ENCODE peak calls at places on chromosomes 5 and 9, in ten cellular contexts. Y, T, N, F, E, A, L, R, H and J are unnamed samples.
A peak's percentile ranks its signal among the peaks of the same experiment; 100 is the strongest.

GRCh38 chr9:134560206-134560605 is 81.4 kb upstream of the COL5A1 start:
- DNase-seq in Y (peak; percentile 24), T (no peak), N (no peak), F (no peak), E (peak; percentile 2), A (peak; percentile 12), L (no peak), R (no peak), H (no peak), J (no peak)

GRCh38 chr5:124659798-124660197 is 86.6 kb downstream of the ZNF608 start:
- DNase-seq in Y (no peak), T (no peak), N (no peak), F (no peak), E (no peak), A (no peak), L (no peak), R (no peak), H (no peak), J (no peak)

GRCh38 chr5:59357421-59357977 is 536.0 kb downstream of the PDE4D start:
- DNase-seq in Y (no peak), T (no peak), N (no peak), F (peak; percentile 35), E (no peak), A (peak; percentile 81), L (peak; percentile 53), R (peak; percentile 52), H (no peak), J (no peak)

GRCh38 chr9:8683496-8683895 is 883.9 kb upstream of the DMAC1 start:
- DNase-seq in Y (no peak), T (no peak), N (no peak), F (no peak), E (no peak), A (no peak), L (no peak), R (no peak), H (no peak), J (no peak)

GRCh38 chr5:91998774-91999173 is 615.7 kb upstream of the ARRDC3 start:
- DNase-seq in Y (no peak), T (no peak), N (no peak), F (no peak), E (no peak), A (no peak), L (no peak), R (no peak), H (no peak), J (no peak)

GRCh38 chr9:113345165-113345564 is 4.2 kb upstream of the BSPRY start:
- DNase-seq in Y (no peak), T (no peak), N (no peak), F (no peak), E (no peak), A (no peak), L (no peak), R (no peak), H (no peak), J (no peak)

GRCh38 chr9:109101810-109102209 is 17.9 kb downstream of the TMEM245 start:
- DNase-seq in Y (no peak), T (peak; percentile 47), N (peak; percentile 91), F (no peak), E (no peak), A (no peak), L (no peak), R (peak; percentile 97), H (peak; percentile 37), J (no peak)

GRCh38 chr5:114361724-114362196 is at the start of gene KCNN2:
- DNase-seq in Y (peak; percentile 90), T (peak; percentile 4), N (peak; percentile 39), F (peak; percentile 85), E (peak; percentile 88), A (peak; percentile 97), L (peak; percentile 69), R (peak; percentile 57), H (no peak), J (no peak)

GRCh38 chr5:141521244-141521781 is 32.4 kb downstream of the PCDHGC5 start:
- DNase-seq in Y (no peak), T (peak; percentile 98), N (peak; percentile 99), F (no peak), E (no peak), A (no peak), L (no peak), R (peak; percentile 100), H (no peak), J (no peak)

GRCh38 chr5:129410488-129410887 is 49.6 kb upstream of the ADAMTS19 start:
- DNase-seq in Y (no peak), T (no peak), N (no peak), F (no peak), E (no peak), A (peak; percentile 84), L (no peak), R (no peak), H (no peak), J (no peak)

GRCh38 chr5:129413570-129413969 is 46.5 kb upstream of the ADAMTS19 start:
- DNase-seq in Y (no peak), T (no peak), N (no peak), F (no peak), E (no peak), A (no peak), L (no peak), R (no peak), H (no peak), J (no peak)

GRCh38 chr5:129412731-129413130 is 47.4 kb upstream of the ADAMTS19 start:
- DNase-seq in Y (no peak), T (no peak), N (no peak), F (no peak), E (no peak), A (no peak), L (no peak), R (no peak), H (no peak), J (no peak)
- H3K4me1 ChIP-seq in Y (no peaks in the 10 kb centered on the region), T (no peaks in the 10 kb centered on the region), N (no peaks in the 10 kb centered on the region), F (no peaks in the 10 kb centered on the region), E (no peaks in the 10 kb centered on the region), A (no peaks in the 10 kb centered on the region), L (no peaks in the 10 kb centered on the region), R (no peaks in the 10 kb centered on the region), H (no peaks in the 10 kb centered on the region), J (no peaks in the 10 kb centered on the region)

GRCh38 chr5:14667770-14668169 is 3.3 kb downstream of the OTULIN start:
- DNase-seq in Y (no peak), T (no peak), N (no peak), F (no peak), E (no peak), A (no peak), L (no peak), R (no peak), H (no peak), J (peak; percentile 42)
- H3K4me1 ChIP-seq in Y (peaks cover 70% of the 10 kb centered on the region), T (peaks cover 34% of the 10 kb centered on the region), N (peaks cover 51% of the 10 kb centered on the region), F (peaks cover 4% of the 10 kb centered on the region), E (peaks cover 78% of the 10 kb centered on the region), A (peaks cover 9% of the 10 kb centered on the region), L (peaks cover 81% of the 10 kb centered on the region), R (peaks cover 4% of the 10 kb centered on the region), H (peaks cover 86% of the 10 kb centered on the region), J (peaks cover 87% of the 10 kb centered on the region)

DNA sequence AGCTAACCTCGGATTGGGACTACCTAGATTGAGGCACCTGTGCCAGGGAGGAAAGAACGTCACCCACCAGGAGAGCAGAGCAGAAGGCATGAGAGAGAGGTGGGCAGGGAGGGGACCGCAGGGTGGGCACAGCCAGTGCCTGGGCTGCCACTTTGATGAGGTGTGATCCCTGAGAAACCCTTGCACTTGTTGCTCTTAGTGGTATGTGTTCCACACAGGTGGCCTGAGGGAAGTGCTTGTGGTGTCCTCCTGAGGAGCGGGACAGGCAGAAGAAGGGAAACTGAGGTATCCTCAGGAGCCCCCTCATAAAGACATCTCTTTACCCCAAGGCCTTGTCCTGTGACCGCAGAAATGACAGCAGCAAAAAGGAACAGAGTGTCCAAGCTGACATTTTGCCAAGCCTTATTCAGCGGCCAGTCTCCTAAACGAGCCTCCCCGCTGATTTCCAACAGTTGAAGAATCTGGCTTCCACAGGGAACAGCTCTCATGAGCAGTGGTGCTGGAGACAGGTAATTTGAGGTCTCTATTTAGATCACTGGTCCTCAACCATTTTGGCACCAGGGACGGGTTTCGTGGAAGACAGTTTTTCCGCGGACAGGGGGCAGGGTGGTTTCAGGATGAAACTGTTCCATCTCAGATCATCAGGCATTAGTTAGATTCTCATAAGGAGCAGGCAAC is 82.4 kb downstream of the FOXD1 start:
- DNase-seq in Y (no peak), T (no peak), N (no peak), F (no peak), E (no peak), A (no peak), L (no peak), R (no peak), H (no peak), J (no peak)
- H3K4me1 ChIP-seq in Y (peaks cover 24% of the 10 kb centered on the region), T (peaks cover 64% of the 10 kb centered on the region), N (peaks cover 52% of the 10 kb centered on the region), F (no peaks in the 10 kb centered on the region), E (no peaks in the 10 kb centered on the region), A (no peaks in the 10 kb centered on the region), L (no peaks in the 10 kb centered on the region), R (peaks cover 26% of the 10 kb centered on the region), H (no peaks in the 10 kb centered on the region), J (no peaks in the 10 kb centered on the region)

GRCh38 chr5:13244151-13244550 is 700.3 kb downstream of the DNAH5 start:
- DNase-seq in Y (no peak), T (no peak), N (no peak), F (no peak), E (no peak), A (no peak), L (no peak), R (no peak), H (no peak), J (no peak)
- H3K4me1 ChIP-seq in Y (no peaks in the 10 kb centered on the region), T (no peaks in the 10 kb centered on the region), N (no peaks in the 10 kb centered on the region), F (no peaks in the 10 kb centered on the region), E (no peaks in the 10 kb centered on the region), A (peaks cover 4% of the 10 kb centered on the region), L (no peaks in the 10 kb centered on the region), R (no peaks in the 10 kb centered on the region), H (no peaks in the 10 kb centered on the region), J (no peaks in the 10 kb centered on the region)

DNA sequence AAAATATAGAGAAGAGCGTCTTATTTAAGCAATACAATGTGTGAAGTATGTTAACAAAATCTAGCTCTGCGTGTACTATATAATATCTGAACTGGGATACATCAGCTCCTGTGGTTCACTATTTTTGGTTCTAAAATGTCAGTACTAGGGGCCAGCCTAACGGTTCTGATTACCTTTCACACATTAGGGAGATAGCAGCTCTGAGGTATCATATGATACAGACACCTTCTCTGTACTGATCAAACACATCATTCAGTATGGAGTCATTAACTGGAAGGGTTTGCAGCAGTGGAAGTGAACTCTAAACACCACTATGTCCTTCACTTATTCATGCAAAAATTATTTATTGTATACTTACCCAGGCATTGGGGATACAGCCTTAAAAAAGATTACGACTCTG is 2.1 kb upstream of the LNPEP start:
- DNase-seq in Y (no peak), T (peak; percentile 16), N (no peak), F (no peak), E (no peak), A (no peak), L (no peak), R (no peak), H (peak; percentile 34), J (no peak)
- H3K4me1 ChIP-seq in Y (peaks cover 38% of the 10 kb centered on the region), T (peaks cover 23% of the 10 kb centered on the region), N (peaks cover 24% of the 10 kb centered on the region), F (no peaks in the 10 kb centered on the region), E (peaks cover 20% of the 10 kb centered on the region), A (no peaks in the 10 kb centered on the region), L (peaks cover 46% of the 10 kb centered on the region), R (peaks cover 5% of the 10 kb centered on the region), H (peaks cover 51% of the 10 kb centered on the region), J (peaks cover 51% of the 10 kb centered on the region)

GRCh38 chr5:14176888-14177287 is 33.7 kb downstream of the TRIO start:
- DNase-seq in Y (no peak), T (no peak), N (no peak), F (no peak), E (no peak), A (no peak), L (no peak), R (no peak), H (no peak), J (no peak)
- H3K4me1 ChIP-seq in Y (peaks cover 81% of the 10 kb centered on the region), T (peaks cover 90% of the 10 kb centered on the region), N (peaks cover 49% of the 10 kb centered on the region), F (peaks cover 13% of the 10 kb centered on the region), E (peaks cover 24% of the 10 kb centered on the region), A (peaks cover 11% of the 10 kb centered on the region), L (peaks cover 47% of the 10 kb centered on the region), R (peaks cover 41% of the 10 kb centered on the region), H (peaks cover 30% of the 10 kb centered on the region), J (no peaks in the 10 kb centered on the region)